ENCODE peak calls at places on chromosomes 16 and 17, in four cellular contexts. F is A549, J is HFF-Myc, P is fibroblast of pulmonary artery. R is an unnamed sample.

GRCh38 chr16:50449800-50450199 is 81.0 kb upstream of the BRD7 start:
- DNase-seq in F (no peak), J (no peak), P (no peak), R (no peak)

GRCh38 chr17:64732336-64733006 is 70.4 kb upstream of the SMURF2 start:
- DNase-seq in F (peak; percentile 57), P (peak; percentile 86), J (peak; percentile 82), R (peak; percentile 92)

GRCh38 chr16:57669476-57670162 is 1.5 kb downstream of the ADGRG3 start:
- DNase-seq in P (no peak), J (no peak), F (no peak), R (no peak)

GRCh38 chr16:70432304-70432799 is 6.5 kb downstream of the ST3GAL2 start:
- DNase-seq in F (no peak), P (peak; percentile 49), J (no peak), R (no peak)

GRCh38 chr17:69857412-69857835 is 217.6 kb upstream of the KCNJ16 start:
- DNase-seq in J (peak; percentile 91), P (peak; percentile 80), F (no peak), R (peak; percentile 92)

GRCh38 chr17:32142038-32142856 is at the start of gene RHOT1:
- DNase-seq in J (peak; percentile 59), F (peak; percentile 87), P (peak; percentile 83), R (peak; percentile 93)

GRCh38 chr17:4008082-4008435 is 43.8 kb upstream of the ATP2A3 start:
- DNase-seq in J (no peak), F (no peak), P (peak; percentile 27), R (no peak)

GRCh38 chr17:8122391-8122922 is 1.4 kb downstream of the HES7 start:
- DNase-seq in J (no peak), P (no peak), F (no peak), R (peak; percentile 66)

GRCh38 chr16:2473425-2473926 is 1.5 kb upstream of the TBC1D24 start:
- DNase-seq in J (no peak), P (no peak), F (peak; percentile 31), R (no peak)

GRCh38 chr16:69131167-69131748 is 1.1 kb downstream of the CHTF8 start:
- DNase-seq in J (no peak), F (peak; percentile 54), P (no peak), R (no peak)

GRCh38 chr16:67432491-67432890 is 1.6 kb downstream of the HSD11B2 start:
- DNase-seq in F (no peak), P (no peak), J (no peak), R (no peak)
- H3K4me3 ChIP-seq in F (no peak overlapping the region), P (no peak overlapping the region), J (no peak overlapping the region), R (no peak overlapping the region)

GRCh38 chr16:27049117-27049516 is 17.6 kb upstream of the C16orf82 start:
- DNase-seq in F (no peak), J (no peak), P (no peak), R (no peak)

GRCh38 chr16:27048316-27048715 is 18.4 kb upstream of the C16orf82 start:
- DNase-seq in J (no peak), P (no peak), F (no peak), R (peak; percentile 46)

DNA sequence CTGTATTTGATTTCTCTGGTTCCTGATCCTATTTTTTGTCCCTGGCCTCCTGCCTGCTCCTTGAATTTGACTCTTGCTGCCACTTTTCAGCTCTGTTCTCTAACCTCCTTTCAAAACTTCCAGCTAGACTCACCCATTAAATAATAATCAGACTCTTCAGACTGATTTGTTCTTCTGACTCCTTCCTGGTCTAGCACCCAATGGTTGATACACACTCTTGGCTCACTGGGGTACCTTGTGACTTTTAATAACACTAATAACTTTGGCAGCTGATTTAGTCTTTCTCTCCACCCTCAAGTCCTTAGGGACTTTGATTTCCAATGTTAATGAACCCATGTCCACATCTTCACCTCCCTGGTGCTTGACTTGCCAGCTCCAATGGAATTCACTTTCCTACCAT is 19.8 kb upstream of the C16orf82 start:
- DNase-seq in J (no peak), F (no peak), P (no peak), R (no peak)
- TF ChIP-seq CTCF in J (no peak), F (no peak), P (no peak), R (no peak)

GRCh38 chr17:49910094-49910857 is 58.7 kb upstream of the DLX4 start:
- DNase-seq in F (peak; percentile 55), J (no peak), P (no peak), R (peak; percentile 17)
- H3K4me3 ChIP-seq in F (peak overlapping the region; percentile 26), J (no peak overlapping the region), P (no peak overlapping the region), R (no peak overlapping the region)

GRCh38 chr16:29694384-29695195 is 15.6 kb downstream of the QPRT start:
- DNase-seq in J (no peak), P (no peak), F (no peak), R (peak; percentile 84)
- TF ChIP-seq CTCF in J (no peak), P (no peak), F (no peak), R (no peak)

GRCh38 chr16:12298285-12298684 is 321.8 kb downstream of the SNX29 start:
- DNase-seq in F (no peak), P (no peak), J (no peak), R (no peak)
- H3K4me3 ChIP-seq in F (no peak overlapping the region), P (no peak overlapping the region), J (no peak overlapping the region), R (no peak overlapping the region)

GRCh38 chr16:72847187-72848044 is 200.5 kb downstream of the ZFHX3 start:
- DNase-seq in P (peak; percentile 54), J (no peak), F (peak; percentile 63), R (peak; percentile 38)
- TF ChIP-seq CTCF in P (peak; percentile 61), J (peak; percentile 63), F (peak; percentile 68), R (peak; percentile 42)

GRCh38 chr17:37884516-37884915 is 39.7 kb upstream of the TBC1D3K start:
- DNase-seq in F (no peak), J (no peak), P (no peak), R (no peak)
- H3K4me3 ChIP-seq in F (no peak overlapping the region), J (no peak overlapping the region), P (no peak overlapping the region), R (no peak overlapping the region)

GRCh38 chr17:83050651-83051422 is 28.6 kb upstream of the METRNL start:
- DNase-seq in F (no peak), J (no peak), P (no peak), R (no peak)
- TF ChIP-seq CTCF in F (no peak), J (no peak), P (no peak), R (no peak)

GRCh38 chr16:31093132-31093703 is 1.4 kb downstream of the VKORC1 start:
- DNase-seq in F (no peak), P (no peak), J (no peak), R (peak; percentile 64)
- H3K4me3 ChIP-seq in F (peak overlapping the region; percentile 83), P (peak overlapping the region; percentile 91), J (peak overlapping the region; percentile 95), R (peak overlapping the region; percentile 94)

R was measured in fibroblast of mammary gland.